ENCODE peak calls at places on chromosomes 6 and 20, in nine cellular contexts. G is HepG2; P is uterus; B is psoas muscle; Z is PC-9; E is CD4-positive, alpha-beta T cell; N is left ventricle myocardium inferior; F is H9; U is K562. I is an unnamed sample.

GRCh38 chr20:15889073-15889923 is 684.0 kb downstream of the KIF16B start:
- DNase-seq in E (no peak), U (no peak), Z (no peak), B (no peak), F (no peak), N (no peak), G (no peak), P (no peak), I (peak; percentile 56)

GRCh38 chr6:113412589-113413367 is 444.4 kb upstream of the MARCKS start:
- DNase-seq in Z (no peak), B (no peak), E (no peak), N (no peak), U (no peak), F (no peak), G (no peak), P (no peak), I (no peak)

GRCh38 chr20:38751360-38751976 is 3.2 kb downstream of the ACTR5 start:
- DNase-seq in E (no peak), F (no peak), P (no peak), U (peak; percentile 43), B (no peak), G (peak; percentile 52), Z (no peak), N (no peak), I (no peak)

GRCh38 chr6:10237284-10238043 is 177.4 kb downstream of the TFAP2A start:
- DNase-seq in B (no peak), E (no peak), N (no peak), U (no peak), G (no peak), Z (peak; percentile 67), F (no peak), P (no peak), I (no peak)

GRCh38 chr6:149938571-149939462 is 3.0 kb upstream of the ULBP2 start:
- DNase-seq in F (no peak), N (no peak), P (no peak), Z (no peak), G (no peak), E (no peak), B (no peak), U (peak; percentile 14), I (peak; percentile 58)

GRCh38 chr6:164693934-164694333 is 615.5 kb downstream of the C6orf118 start:
- DNase-seq in N (no peak), E (no peak), B (no peak), Z (no peak), G (no peak), P (no peak), U (no peak), F (no peak), I (peak; percentile 47)

GRCh38 chr20:16898433-16898832 is 150.3 kb downstream of the OTOR start:
- DNase-seq in F (no peak), B (no peak), E (no peak), Z (no peak), U (no peak), N (no peak), P (no peak), G (no peak), I (no peak)

GRCh38 chr20:36102809-36103596 is 51.5 kb upstream of the EPB41L1 start:
- DNase-seq in N (no peak), E (no peak), U (no peak), B (no peak), G (no peak), F (no peak), P (no peak), Z (no peak), I (no peak)

GRCh38 chr6:98041921-98042320 is 758.9 kb upstream of the MMS22L start:
- DNase-seq in B (no peak), F (no peak), U (no peak), N (no peak), G (no peak), Z (no peak), P (no peak), E (no peak), I (no peak)

GRCh38 chr6:98039443-98039842 is 756.4 kb upstream of the MMS22L start:
- DNase-seq in F (peak; percentile 63), G (no peak), P (no peak), U (no peak), B (no peak), E (no peak), Z (no peak), N (no peak), I (peak; percentile 65)

GRCh38 chr6:98041072-98041471 is 758.1 kb upstream of the MMS22L start:
- DNase-seq in B (no peak), N (no peak), F (no peak), U (no peak), P (no peak), Z (no peak), G (no peak), E (no peak), I (no peak)

GRCh38 chr6:98037571-98037970 is 754.6 kb upstream of the MMS22L start:
- DNase-seq in U (no peak), G (no peak), Z (no peak), N (no peak), B (no peak), P (no peak), E (no peak), F (no peak), I (no peak)

DNA sequence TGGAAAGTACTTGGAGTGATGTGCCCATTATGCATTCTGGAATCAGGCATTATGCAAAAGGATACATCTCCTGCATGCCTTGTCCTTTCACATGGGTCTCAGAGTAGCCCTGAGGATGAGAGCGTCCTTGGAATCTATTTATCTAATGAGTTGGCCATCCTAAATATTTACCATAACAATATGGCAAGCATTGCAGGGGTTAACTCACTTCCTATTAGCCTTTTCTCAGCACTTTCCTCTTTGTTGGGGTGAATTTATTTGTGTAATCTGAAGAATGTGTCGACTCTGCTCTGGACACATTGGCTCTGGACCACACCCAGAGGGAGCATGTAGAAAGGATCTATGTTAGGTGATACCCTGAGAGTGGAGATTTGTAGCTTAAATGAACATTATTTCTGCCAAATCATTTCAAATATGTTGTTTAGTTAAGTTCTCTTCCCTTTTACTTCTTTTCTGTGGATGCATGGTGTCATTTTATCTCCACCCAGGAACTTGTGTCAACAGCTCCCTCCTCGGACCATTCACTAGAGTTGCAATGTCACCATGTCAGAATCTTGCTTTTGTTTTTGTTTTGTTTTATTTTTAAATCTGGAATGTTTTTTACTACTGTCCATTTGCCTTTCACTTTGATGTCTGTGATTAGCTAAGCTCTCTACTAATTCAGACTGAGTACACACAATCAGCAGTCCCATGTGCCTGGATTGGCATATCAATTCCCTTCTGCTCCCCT is 757.0 kb upstream of the MMS22L start:
- DNase-seq in B (no peak), N (no peak), E (no peak), F (peak; percentile 56), Z (peak; percentile 6), G (no peak), U (no peak), P (no peak), I (peak; percentile 60)
- TF ChIP-seq CTCF in B (no peak), N (peak; percentile 51), E (no peak), F (peak; percentile 57), Z (peak; percentile 49), G (no peak), U (no peak), P (no peak), I (peak; percentile 68)

DNA sequence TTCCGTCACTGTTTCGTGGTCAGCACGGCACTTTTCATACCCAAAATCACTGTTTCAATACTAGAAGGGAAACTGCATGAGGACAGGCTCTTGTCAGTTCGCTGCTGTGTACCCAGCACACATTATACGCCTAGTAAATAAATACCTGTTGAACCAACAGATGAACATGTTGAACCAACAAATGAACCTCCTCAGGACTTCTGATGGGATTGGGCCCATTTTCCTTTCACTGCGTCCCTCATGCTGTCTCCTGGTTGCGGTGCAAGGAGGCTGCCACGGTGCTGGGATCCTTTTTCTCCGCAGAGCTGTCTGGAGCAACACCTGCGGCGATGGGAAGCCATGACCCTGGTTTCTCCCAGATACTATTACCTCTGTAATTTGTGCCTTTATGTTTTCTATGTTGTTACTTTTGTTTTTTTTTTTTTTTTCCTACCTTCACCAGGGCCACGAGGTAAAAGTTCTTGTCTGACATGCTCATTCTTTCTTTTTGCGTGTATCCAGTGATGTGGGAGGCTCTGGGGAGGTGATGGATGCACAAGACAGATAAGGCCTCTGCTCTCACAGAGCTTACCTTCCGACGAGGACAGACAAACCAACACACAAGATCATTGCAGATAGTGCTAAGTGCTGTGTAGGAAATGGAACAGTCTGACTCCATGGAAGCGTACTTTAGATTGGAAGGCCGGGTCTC is 1.1 kb downstream of the VAPB start:
- DNase-seq in F (peak; percentile 9), G (no peak), Z (no peak), E (no peak), P (no peak), N (no peak), U (peak; percentile 65), B (no peak), I (no peak)
- H3K27ac ChIP-seq in F (no peak overlapping the region), G (peak overlapping the region; percentile 85), Z (no peak overlapping the region), E (peak overlapping the region; percentile 94), P (peak overlapping the region; percentile 83), N (peak overlapping the region; percentile 92), U (peak overlapping the region; percentile 97), B (peak overlapping the region; percentile 97), I (no peak overlapping the region)

GRCh38 chr6:41467106-41467505 is 79.1 kb upstream of the FOXP4 start:
- DNase-seq in Z (no peak), B (no peak), E (no peak), P (no peak), N (no peak), U (no peak), F (no peak), G (no peak), I (no peak)

GRCh38 chr6:41464481-41464880 is 81.7 kb upstream of the FOXP4 start:
- DNase-seq in G (no peak), F (no peak), N (no peak), E (no peak), P (no peak), B (no peak), Z (no peak), U (no peak), I (no peak)

GRCh38 chr6:41467627-41468404 is 78.4 kb upstream of the FOXP4 start:
- DNase-seq in U (no peak), N (no peak), F (no peak), G (no peak), Z (no peak), P (no peak), E (no peak), B (no peak), I (no peak)

GRCh38 chr6:41464019-41464418 is 82.2 kb upstream of the FOXP4 start:
- DNase-seq in G (no peak), Z (no peak), B (no peak), E (no peak), P (no peak), U (no peak), N (no peak), F (no peak), I (no peak)

GRCh38 chr6:41466437-41466990 is 79.7 kb upstream of the FOXP4 start:
- DNase-seq in Z (no peak), G (no peak), N (no peak), U (no peak), P (no peak), F (no peak), E (no peak), B (no peak), I (no peak)
- H3K27me3 ChIP-seq in Z (peaks cover 24% of the 10 kb centered on the region), G (peaks cover 6% of the 10 kb centered on the region), N (peaks cover 72% of the 10 kb centered on the region), U (peaks cover 70% of the 10 kb centered on the region), P (peaks cover 6% of the 10 kb centered on the region), F (peaks cover 27% of the 10 kb centered on the region), E (peaks cover 46% of the 10 kb centered on the region), B (no peaks in the 10 kb centered on the region), I (peaks cover 48% of the 10 kb centered on the region)

DNA sequence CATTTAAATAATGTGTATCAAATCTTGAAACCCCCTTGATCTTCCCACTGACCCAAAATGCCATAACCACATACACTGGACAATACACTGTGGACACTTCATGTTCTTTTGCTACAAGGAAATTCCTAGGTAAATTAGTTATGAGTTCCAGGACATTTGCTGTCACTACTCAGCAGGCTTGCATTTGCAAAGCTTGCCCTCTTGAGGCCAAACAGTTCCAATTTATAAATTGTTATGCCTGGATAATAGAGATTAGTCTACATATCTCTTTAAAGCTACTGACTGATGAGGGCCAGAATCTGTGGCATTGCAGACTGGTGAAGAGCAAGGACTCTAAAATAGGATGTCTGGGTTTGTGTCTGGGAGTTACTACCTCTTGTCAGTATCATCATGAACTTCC is 17.4 kb upstream of the RAB32 start:
- DNase-seq in P (no peak), G (no peak), N (no peak), Z (no peak), F (no peak), U (no peak), B (no peak), E (no peak), I (no peak)
- TF ChIP-seq CTCF in P (no peak), G (no peak), N (peak; percentile 41), Z (peak; percentile 54), F (peak; percentile 20), U (peak; percentile 26), B (no peak), E (no peak), I (peak; percentile 26)

I was measured in endodermal cell.